ENCODE peak calls at places on chromosomes 13 and 19, in four cellular contexts. G, K, E and X are unnamed samples.

GRCh38 chr13:49604570-49604969 is 19.2 kb upstream of the RCBTB1 start:
- DNase-seq in G (no peak), K (no peak), E (no peak), X (no peak)

GRCh38 chr13:100439247-100439955 is 149.2 kb downstream of the GGACT start:
- DNase-seq in G (no peak), K (no peak), E (no peak), X (no peak)

GRCh38 chr19:29188704-29189375 is 24.1 kb downstream of the UQCRFS1 start:
- DNase-seq in G (no peak), K (no peak), E (no peak), X (no peak)

GRCh38 chr19:48629297-48629598 is 7.9 kb downstream of the DBP start:
- DNase-seq in G (no peak), K (no peak), E (no peak), X (peak; percentile 39)

GRCh38 chr13:32881074-32881791 is 135.0 kb upstream of the KL start:
- DNase-seq in G (peak; percentile 16), K (no peak), E (no peak), X (peak; percentile 44)

GRCh38 chr13:50006426-50007135 is 8.7 kb upstream of the KCNRG start:
- DNase-seq in G (no peak), K (no peak), E (no peak), X (no peak)

GRCh38 chr13:76048675-76049396 is 412.7 kb downstream of the LMO7 start:
- DNase-seq in G (no peak), K (no peak), E (no peak), X (no peak)

GRCh38 chr13:20546559-20546958 is 20.4 kb upstream of the IFT88 start:
- DNase-seq in G (no peak), K (no peak), E (no peak), X (peak; percentile 65)

GRCh38 chr19:3530389-3530788 is 8.6 kb upstream of the TEKTIP1 start:
- DNase-seq in G (no peak), K (no peak), E (no peak), X (no peak)

GRCh38 chr13:36858285-36858684 is 39.3 kb downstream of the RFXAP start:
- DNase-seq in G (no peak), K (no peak), E (peak; percentile 6), X (peak; percentile 63)

GRCh38 chr13:31005066-31005465 is 72.6 kb downstream of the TEX26 start:
- DNase-seq in G (no peak), K (no peak), E (no peak), X (no peak)

GRCh38 chr19:681638-682037 is 5.4 kb downstream of the FSTL3 start:
- DNase-seq in G (no peak), K (no peak), E (no peak), X (peak; percentile 50)

GRCh38 chr19:58394821-58395219 is 636 bp upstream of the RNF225 start:
- DNase-seq in G (no peak), K (no peak), E (peak; percentile 13), X (no peak)

GRCh38 chr19:39199025-39199424 is 2.3 kb downstream of the NCCRP1 start:
- DNase-seq in G (no peak), K (peak; percentile 81), E (no peak), X (no peak)

GRCh38 chr13:22848539-22849052 is 332.2 kb upstream of the SGCG start:
- DNase-seq in G (no peak), K (no peak), E (peak; percentile 22), X (no peak)

GRCh38 chr13:89937420-89937819 is 1410.1 kb upstream of the MIR17HG start:
- DNase-seq in G (no peak), K (no peak), E (no peak), X (no peak)

GRCh38 chr13:41596190-41596589 is 138.8 kb downstream of the RGCC start:
- DNase-seq in G (no peak), K (no peak), E (no peak), X (no peak)

GRCh38 chr19:42596391-42597071 is 1.8 kb upstream of the CEACAM8 start:
- DNase-seq in G (no peak), K (no peak), E (peak; percentile 61), X (peak; percentile 8)

GRCh38 chr13:29596064-29596418 is 553 bp upstream of the SLC7A1 start:
- DNase-seq in G (no peak), K (no peak), E (no peak), X (no peak)

GRCh38 chr13:61192826-61193225 is 222.8 kb downstream of the PCDH20 start:
- DNase-seq in G (no peak), K (no peak), E (no peak), X (no peak)

GRCh38 chr19:2428027-2428690 is 773 bp upstream of the TIMM13 start:
- DNase-seq in G (no peak), K (peak; percentile 60), E (no peak), X (no peak)

GRCh38 chr19:46979103-46979769 is 40.4 kb upstream of the NPAS1 start:
- DNase-seq in G (no peak), K (no peak), E (no peak), X (no peak)

GRCh38 chr13:33490461-33491327 is 205.1 kb upstream of the STARD13 start:
- DNase-seq in G (no peak), K (no peak), E (peak; percentile 8), X (no peak)

DNA sequence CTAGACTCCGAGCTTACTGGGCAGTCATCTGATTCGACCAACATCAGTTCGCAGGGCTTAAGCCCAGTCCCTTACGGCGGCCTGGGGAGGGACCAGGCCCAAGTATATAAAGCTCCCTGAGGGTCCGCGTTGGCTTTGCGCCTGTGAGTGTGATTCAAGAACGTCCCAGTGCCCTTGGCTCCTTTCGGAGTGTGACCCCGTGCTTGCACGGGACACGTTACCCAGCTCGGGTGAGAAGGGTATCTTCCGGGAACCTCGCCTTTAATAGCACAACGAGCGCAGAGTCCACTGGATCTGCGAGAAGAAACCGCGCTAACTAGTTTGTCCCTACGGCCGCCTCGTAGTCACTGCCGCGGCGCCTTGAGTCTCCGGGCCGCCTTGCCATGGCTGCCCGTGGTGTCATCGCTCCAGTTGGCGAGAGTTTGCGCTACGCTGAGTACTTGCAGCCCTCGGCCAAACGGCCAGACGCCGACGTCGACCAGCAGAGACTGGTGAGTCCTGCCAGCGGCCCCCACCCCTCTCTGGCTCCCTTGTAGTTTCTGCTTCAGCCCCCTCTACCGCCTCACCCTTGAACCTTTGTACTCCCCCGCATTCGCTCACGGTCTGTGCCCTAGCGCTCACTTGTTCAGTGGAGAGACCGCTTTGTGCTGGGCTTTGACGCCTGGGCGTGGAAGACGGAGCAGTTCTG is at the start of gene DNAJC15:
- DNase-seq in G (no peak), K (peak; percentile 69), E (peak; percentile 17), X (peak; percentile 77)
- TF ChIP-seq CTCF in G (no peak), K (no peak), E (no peak), X (no peak)

DNA sequence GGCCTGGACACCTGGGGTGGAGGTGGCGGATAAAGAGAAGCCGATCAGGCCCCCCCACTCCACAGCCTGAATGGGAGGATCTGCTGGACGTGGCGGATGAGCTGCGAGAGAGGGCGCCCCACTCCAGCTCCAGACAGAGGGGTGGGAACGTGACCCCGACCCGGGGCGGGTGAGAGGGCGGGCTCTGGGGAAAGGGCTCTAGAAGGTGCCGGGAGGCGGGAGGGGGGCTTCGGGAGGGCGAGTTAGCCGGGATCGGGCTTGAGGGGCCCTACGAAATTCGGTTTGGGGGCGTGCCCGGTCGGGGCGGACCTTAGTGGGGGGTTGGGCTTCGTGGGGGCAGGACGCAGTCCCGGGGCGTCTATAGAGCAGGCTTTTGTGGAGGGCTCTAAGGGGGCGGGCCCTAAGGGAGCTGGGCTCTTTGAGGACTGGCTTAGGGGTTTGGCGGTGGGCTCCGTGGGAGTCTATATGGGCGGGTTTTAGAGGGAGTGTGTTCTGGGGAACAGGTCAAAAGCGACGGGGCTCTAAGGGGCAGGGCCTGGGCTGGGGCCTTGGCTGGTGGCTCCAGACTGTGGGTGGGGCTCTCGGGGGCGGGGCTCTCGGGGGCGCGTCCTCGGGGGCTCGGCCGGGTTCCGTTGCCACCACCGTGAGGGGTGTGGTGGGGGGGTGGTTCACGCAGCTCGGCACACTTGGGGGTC is 4.1 kb upstream of the NANOS3 start:
- DNase-seq in G (no peak), K (peak; percentile 46), E (peak; percentile 90), X (peak; percentile 43)
- TF ChIP-seq CTCF in G (no peak), K (no peak), E (peak; percentile 64), X (no peak)

DNA sequence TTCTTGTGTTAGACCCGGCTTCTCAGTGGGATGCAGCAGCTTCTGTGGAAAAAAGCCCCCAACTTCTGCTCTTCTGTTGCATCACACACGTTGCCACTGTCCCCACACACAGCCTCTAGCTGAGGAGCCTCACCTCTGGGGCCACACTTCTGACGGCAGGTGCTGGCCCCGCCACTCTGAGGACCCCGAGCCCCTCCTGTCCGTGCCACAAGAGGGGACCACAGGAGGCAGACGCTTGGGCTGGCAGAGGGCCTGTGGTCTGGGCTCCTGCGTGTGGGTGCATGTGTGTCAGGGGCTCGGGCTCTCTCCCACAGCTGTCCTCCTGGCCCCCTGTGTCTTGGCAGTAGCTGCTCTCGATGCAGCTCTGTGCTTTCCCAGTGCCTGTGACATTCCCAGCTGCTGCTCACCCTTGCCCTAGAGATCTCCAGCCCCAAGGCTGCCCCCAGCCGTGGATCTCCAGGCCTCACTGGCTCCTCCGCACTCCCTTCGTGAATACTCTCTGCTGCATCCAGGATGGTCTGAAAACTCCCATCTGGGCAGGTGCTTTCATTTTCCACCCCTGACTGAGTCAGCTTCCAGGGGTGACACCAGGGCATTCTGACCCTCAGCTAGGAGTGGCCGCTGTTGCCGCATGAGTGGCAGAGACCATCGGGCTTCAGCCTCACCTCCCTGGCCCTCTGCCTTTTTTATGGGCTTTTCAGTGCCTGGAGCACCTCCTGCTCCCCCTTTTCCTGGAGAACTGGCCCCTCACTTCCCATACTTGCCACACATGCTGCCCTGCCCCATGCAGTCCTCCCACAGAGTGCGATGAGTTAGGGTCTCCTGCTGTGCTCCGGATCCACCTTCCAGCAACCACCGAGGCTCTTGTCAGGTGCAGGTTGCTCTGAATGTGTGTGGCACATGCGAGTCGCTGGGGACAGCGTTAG is 13.7 kb downstream of the MAU2 start:
- DNase-seq in G (no peak), K (no peak), E (no peak), X (no peak)
- TF ChIP-seq CTCF in G (no peak), K (no peak), E (no peak), X (no peak)

DNA sequence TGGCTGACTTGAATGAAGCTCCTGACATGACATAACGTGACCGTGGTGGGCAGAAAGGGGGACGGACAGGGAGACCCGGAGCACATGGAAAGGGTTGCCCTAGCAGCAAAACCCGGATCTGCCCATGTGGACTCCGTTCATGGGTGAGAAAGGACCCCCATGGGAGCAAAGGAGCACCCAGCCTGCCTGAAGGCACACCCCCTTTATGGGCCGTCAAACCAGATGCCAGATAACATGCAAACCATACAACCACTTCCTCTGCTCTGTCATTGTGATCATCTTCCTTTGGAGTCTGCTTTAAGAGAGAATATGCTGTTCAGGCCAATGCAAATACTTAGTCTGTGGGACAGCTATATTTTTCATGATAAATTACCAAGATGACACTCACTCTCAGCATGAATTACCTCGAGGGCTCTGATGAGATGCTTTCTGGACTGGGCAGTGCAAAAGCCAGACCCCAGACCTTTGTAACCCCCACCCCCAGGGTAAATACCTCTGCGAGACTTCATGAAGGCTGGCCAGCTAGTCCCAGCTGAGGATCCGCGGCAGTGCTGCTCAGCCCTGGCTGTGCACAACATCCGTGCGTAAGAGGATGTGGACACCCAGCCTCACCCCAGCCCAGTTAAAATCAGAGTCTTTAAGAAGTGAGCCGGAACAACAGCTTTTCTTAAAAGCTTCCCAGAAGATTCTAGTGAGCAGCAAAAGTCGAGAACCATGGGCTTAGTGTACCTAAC is 126.6 kb downstream of the USP12 start:
- DNase-seq in G (no peak), K (no peak), E (peak; percentile 35), X (peak; percentile 81)
- TF ChIP-seq CTCF in G (no peak), K (no peak), E (no peak), X (no peak)

DNA sequence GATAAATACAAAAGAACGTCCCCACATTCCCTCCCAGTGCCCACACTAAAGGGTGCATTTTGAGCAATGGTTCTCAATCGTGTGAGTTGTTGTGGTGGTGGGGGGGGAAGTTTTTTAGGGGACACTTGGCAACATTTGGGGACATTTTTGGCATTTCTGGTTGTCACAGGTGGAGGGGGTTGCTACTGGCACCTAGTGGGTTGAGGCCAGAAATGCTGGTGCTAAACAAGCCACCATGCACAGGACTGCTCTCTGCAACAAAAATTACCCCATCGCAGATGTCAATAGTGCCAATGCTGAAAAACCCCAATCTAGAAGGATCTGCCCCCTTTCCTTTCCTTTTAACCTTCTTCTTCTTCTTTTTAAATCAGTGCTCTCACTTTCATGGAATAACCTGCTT is 453.3 kb downstream of the TSHZ3 start:
- DNase-seq in G (no peak), K (no peak), E (no peak), X (no peak)
- TF ChIP-seq CTCF in G (no peak), K (no peak), E (no peak), X (no peak)